ENCODE peak calls at places on chromosome X, in six cellular contexts. K is ovary, U is HepG2, C is AG04450, B is left lung, Z is gastrocnemius medialis. M is an unnamed sample.

GRCh38 chrX:150680974-150681373 is 12.2 kb upstream of the MTMR1 start:
- DNase-seq in K (peak), U (peak), C (no peak), B (no peak), Z (no peak), M (no peak)

GRCh38 chrX:153877571-153878261 is 8.3 kb downstream of the L1CAM start:
- DNase-seq in K (no peak), U (no peak), C (no peak), B (no peak), Z (no peak), M (no peak)

GRCh38 chrX:154793084-154793483 is 12.2 kb downstream of the MPP1 start:
- DNase-seq in K (no peak), U (peak), C (no peak), B (no peak), Z (no peak), M (no peak)

GRCh38 chrX:153866302-153867019 is 19.5 kb downstream of the L1CAM start:
- DNase-seq in K (no peak), U (no peak), C (no peak), B (no peak), Z (no peak), M (no peak)

GRCh38 chrX:49675075-49675719 is 20.6 kb downstream of the PAGE1 start:
- DNase-seq in K (no peak), U (no peak), C (no peak), B (no peak), Z (no peak), M (no peak)

GRCh38 chrX:150548684-150549083 is 19.7 kb upstream of the MTM1 start:
- DNase-seq in K (no peak), U (no peak), C (no peak), B (no peak), Z (no peak), M (no peak)

GRCh38 chrX:131763674-131764073 is 219.8 kb downstream of the OR13H1 start:
- DNase-seq in K (peak), U (no peak), C (no peak), B (peak), Z (no peak), M (no peak)

GRCh38 chrX:81316163-81316562 is 114.3 kb downstream of the SH3BGRL start:
- DNase-seq in K (no peak), U (no peak), C (no peak), B (no peak), Z (no peak), M (no peak)

GRCh38 chrX:132948648-132949260 is 9.7 kb downstream of the HS6ST2 start:
- DNase-seq in K (no peak), U (no peak), C (no peak), B (no peak), Z (no peak), M (no peak)

GRCh38 chrX:2516612-2517011 is 15.8 kb upstream of the DHRSX start:
- DNase-seq in K (no peak), U (no peak), C (no peak), B (no peak), Z (no peak), M (no peak)

GRCh38 chrX:39398973-39399268 is 597.7 kb downstream of the MID1IP1 start:
- DNase-seq in K (peak), U (no peak), C (no peak), B (no peak), Z (no peak), M (no peak)

GRCh38 chrX:1165535-1166196 is 46.8 kb downstream of the CRLF2 start:
- DNase-seq in K (no peak), U (no peak), C (no peak), B (no peak), Z (no peak), M (no peak)

GRCh38 chrX:123818243-123818642 is 41.6 kb upstream of the XIAP start:
- DNase-seq in K (no peak), U (peak), C (no peak), B (no peak), Z (no peak), M (no peak)

GRCh38 chrX:139932077-139932900 is 564 bp downstream of the ATP11C start:
- DNase-seq in K (peak), U (no peak), C (no peak), B (peak), Z (peak), M (no peak)

GRCh38 chrX:23276475-23276874 is 58.2 kb upstream of the PTCHD1 start:
- DNase-seq in K (no peak), U (no peak), C (no peak), B (no peak), Z (no peak), M (no peak)

GRCh38 chrX:21479695-21480280 is 105.6 kb downstream of the CNKSR2 start:
- DNase-seq in K (no peak), U (peak), C (peak), B (no peak), Z (no peak), M (peak)

GRCh38 chrX:153319295-153319694 is 2.3 kb downstream of the PNMA6F start:
- DNase-seq in K (no peak), U (no peak), C (no peak), B (no peak), Z (no peak), M (no peak)

GRCh38 chrX:155235891-155236290 is 19.6 kb downstream of the VBP1 start:
- DNase-seq in K (no peak), U (peak), C (no peak), B (no peak), Z (no peak), M (no peak)

GRCh38 chrX:110541266-110541665 is 182.6 kb downstream of the RTL9 start:
- DNase-seq in K (no peak), U (no peak), C (no peak), B (no peak), Z (no peak), M (no peak)
- TF ChIP-seq CTCF in K (no peak), U (no peak), C (no peak), B (no peak), Z (no peak), M (no peak)

DNA sequence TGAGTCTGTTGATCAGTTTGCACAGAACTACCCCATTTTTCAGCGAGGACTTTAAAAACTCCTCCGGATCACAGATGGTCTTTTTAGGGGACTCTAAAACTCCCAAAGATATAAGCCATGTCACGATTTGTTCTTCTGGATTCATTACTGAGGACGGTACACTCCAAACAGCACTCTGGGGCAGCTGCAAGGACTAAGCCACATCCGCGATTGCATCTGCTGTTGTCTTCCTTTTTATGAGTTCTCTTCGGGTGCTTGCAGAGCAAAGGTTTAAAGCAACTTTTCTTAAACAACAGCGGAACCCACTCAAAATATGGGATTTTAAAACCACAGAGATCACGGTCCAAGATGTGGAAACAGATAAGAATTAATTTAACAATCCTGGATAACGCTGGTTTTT is at the start of gene ARHGEF6:
- DNase-seq in K (no peak), U (no peak), C (no peak), B (no peak), Z (no peak), M (no peak)
- H3K4me3 ChIP-seq in K (peak), U (no peak), C (no peak), B (no peak), Z (peak), M (peak)

GRCh38 chrX:109472939-109473713 is 8.8 kb downstream of the GUCY2F start:
- DNase-seq in K (no peak), U (peak), C (no peak), B (no peak), Z (no peak), M (no peak)
- TF ChIP-seq CTCF in K (no peak), U (peak), C (no peak), B (no peak), Z (no peak), M (no peak)

DNA sequence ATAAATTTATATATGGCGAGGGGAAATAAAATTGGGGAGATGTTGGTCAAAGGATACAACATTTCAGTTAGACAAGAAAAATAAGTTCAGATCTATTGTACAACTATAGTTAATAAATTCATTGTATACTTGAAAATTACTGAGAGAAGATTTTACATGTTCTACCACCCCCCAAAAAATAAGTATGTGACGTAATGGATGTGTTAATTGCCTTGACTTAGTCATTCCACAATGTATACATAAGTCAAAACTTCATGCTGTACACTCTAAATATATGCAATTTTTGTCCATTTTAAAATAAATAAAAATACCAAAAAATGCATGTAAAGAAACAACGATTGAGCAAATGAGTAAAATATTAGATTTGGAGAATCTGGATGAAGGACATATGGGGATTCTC is 1.8 kb downstream of the USP11 start:
- DNase-seq in K (no peak), U (no peak), C (no peak), B (no peak), Z (no peak), M (no peak)
- H3K4me3 ChIP-seq in K (peak), U (peak), C (peak), B (no peak), Z (peak), M (peak)

GRCh38 chrX:13256562-13256961 is 63.3 kb downstream of the ATXN3L start:
- DNase-seq in K (no peak), U (no peak), C (no peak), B (no peak), Z (no peak), M (no peak)

GRCh38 chrX:13257223-13258051 is 62.4 kb downstream of the ATXN3L start:
- DNase-seq in K (no peak), U (no peak), C (no peak), B (no peak), Z (no peak), M (no peak)

GRCh38 chrX:13258725-13259124 is 61.1 kb downstream of the ATXN3L start:
- DNase-seq in K (no peak), U (no peak), C (no peak), B (no peak), Z (no peak), M (no peak)

GRCh38 chrX:13260598-13260997 is 59.3 kb downstream of the ATXN3L start:
- DNase-seq in K (no peak), U (no peak), C (no peak), B (no peak), Z (no peak), M (no peak)

DNA sequence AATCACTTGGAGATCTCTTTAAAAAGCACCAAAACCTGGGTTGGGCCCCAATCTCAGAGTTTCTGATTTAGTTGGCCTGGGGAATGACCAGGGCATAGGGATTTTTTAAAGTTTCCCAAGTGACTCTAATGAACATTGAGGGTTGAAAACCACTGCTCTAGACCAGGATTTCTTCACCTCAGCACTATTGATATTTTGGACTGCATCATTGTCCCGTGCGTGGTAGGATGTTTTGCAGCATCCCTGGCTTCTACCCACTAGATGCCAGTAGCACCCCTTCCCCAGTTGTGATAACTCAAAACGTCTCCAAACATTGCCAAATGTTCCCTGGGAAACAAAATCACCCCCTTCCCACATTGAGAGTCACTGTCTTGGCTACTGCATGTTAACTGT is 61.8 kb downstream of the ATXN3L start:
- DNase-seq in K (no peak), U (no peak), C (no peak), B (no peak), Z (no peak), M (no peak)
- TF ChIP-seq CTCF in K (no peak), U (no peak), C (no peak), B (no peak), Z (no peak), M (no peak)

GRCh38 chrX:119398974-119399771 is at the start of gene SLC25A43:
- DNase-seq in K (peak), U (no peak), C (no peak), B (peak), Z (no peak), M (no peak)
- H3K4me3 ChIP-seq in K (peak), U (peak), C (peak), B (peak), Z (peak), M (peak)

DNA sequence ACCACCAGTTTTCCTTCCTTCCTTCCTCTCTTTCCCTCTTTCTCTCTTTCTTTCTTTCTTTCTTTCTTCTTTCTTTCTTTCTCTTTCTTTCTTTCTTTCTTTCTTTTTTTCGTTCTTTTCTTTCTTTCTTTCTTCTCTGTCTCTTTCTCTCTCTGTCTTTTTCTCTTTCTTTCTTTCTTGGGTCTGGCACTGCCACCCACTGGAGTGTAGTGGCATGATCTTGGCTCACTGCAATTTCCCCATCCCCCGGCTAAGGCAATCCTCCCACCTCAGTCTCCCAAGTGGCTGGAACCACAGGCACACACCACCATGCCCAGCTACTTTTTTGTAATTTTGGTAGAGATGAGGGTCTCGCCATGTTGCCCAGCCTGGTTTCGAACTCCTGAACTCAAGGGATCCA is 51.6 kb upstream of the NHS start:
- DNase-seq in K (no peak), U (no peak), C (no peak), B (no peak), Z (no peak), M (no peak)
- TF ChIP-seq CTCF in K (no peak), U (no peak), C (no peak), B (no peak), Z (no peak), M (no peak)

DNA sequence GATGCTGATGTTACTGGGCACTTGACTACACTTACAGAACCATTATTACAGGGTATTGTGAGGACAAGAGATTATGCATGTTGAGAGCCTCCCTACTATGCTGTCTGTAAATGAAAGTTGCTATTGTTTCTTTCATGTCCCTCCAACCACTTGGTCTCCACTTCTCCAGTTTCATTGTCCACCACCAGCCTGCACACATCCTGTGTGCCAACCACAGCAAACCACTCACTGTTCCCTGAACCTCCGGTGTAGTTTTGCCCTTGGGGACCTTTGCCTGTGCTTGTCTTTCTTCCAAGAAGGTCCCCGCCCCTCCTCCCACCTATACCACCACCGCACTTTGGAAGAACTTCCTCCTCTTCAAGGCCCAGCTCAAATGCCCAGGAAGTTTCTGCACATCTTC is 43.1 kb upstream of the AFF2 start:
- DNase-seq in K (no peak), U (no peak), C (no peak), B (no peak), Z (no peak), M (no peak)
- H3K4me3 ChIP-seq in K (no peak), U (no peak), C (no peak), B (no peak), Z (no peak), M (no peak)

DNA sequence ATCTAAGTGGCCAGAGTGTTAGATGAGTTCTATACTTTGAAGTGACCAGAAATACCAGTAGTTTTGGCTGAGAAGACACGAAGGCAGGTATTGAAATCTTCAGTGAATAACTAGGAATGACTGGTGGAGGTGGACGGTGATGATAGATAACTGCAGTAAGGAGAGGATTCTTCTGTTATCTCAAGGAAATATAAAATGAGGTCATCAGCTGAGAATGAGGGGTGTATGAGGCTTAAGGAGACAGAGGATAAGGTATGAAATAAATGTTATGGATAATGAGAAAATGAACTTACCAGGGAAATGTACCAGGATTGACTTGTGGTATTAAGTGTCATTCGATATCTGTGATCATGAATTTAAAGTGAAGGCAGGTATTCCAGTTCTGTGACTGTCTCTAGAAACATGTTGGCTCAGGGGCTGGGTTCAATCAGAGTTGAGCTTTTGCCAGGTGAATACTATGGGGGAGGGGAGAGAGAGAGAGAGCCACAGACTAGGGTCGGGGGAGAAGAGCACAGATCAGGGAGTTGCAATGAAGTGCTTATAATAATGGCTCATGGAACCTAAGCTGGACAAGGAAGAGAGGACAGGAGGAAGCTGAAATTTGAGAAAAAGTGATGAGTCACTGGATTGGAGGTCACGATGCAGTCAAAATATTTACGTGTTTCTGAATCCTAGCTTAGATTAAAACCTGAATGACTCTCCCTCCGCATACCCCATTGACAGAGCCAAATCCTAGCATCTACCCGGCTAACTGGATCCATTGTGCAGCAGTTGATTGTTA is 37.5 kb upstream of the BRS3 start:
- DNase-seq in K (no peak), U (no peak), C (peak), B (no peak), Z (no peak), M (no peak)
- TF ChIP-seq CTCF in K (no peak), U (no peak), C (no peak), B (no peak), Z (no peak), M (no peak)

M was measured in HFF-Myc.